ENCODE peak calls at places on chromosomes 1 and 21, in ten cellular contexts. Q, K, B, T, I, Z, L, G, X and W are unnamed samples.

GRCh38 chr21:45202889-45203288 is 84.8 kb downstream of the POFUT2 start:
- DNase-seq in K (no peak), G (no peak), B (no peak), Q (no peak), X (no peak), L (no peak), I (peak; percentile 59), T (no peak), Z (no peak), W (no peak)

GRCh38 chr1:20366766-20367602 is 76.3 kb downstream of the VWA5B1 start:
- DNase-seq in X (peak; percentile 48), K (peak; percentile 92), Q (peak; percentile 19), T (no peak), L (peak; percentile 60), Z (no peak), I (peak; percentile 72), B (peak; percentile 26), G (peak; percentile 69), W (no peak)

GRCh38 chr1:162530318-162530984 is 31.1 kb upstream of the UAP1 start:
- DNase-seq in B (no peak), T (no peak), Q (no peak), L (peak; percentile 10), K (peak; percentile 85), I (no peak), G (no peak), Z (no peak), X (no peak), W (no peak)

GRCh38 chr1:88873737-88874374 is 17.5 kb downstream of the GTF2B start:
- DNase-seq in T (no peak), B (no peak), I (no peak), K (no peak), Q (no peak), X (no peak), Z (no peak), G (no peak), L (no peak), W (peak; percentile 14)

GRCh38 chr1:222817529-222817928 is 2.7 kb downstream of the DISP1 start:
- DNase-seq in L (peak; percentile 99), B (no peak), G (no peak), Z (no peak), Q (peak; percentile 79), I (no peak), T (peak; percentile 69), X (no peak), K (no peak), W (no peak)

GRCh38 chr21:34336245-34336644 is 27.6 kb upstream of the KCNE2 start:
- DNase-seq in K (no peak), B (no peak), T (no peak), L (no peak), G (no peak), X (no peak), Z (no peak), Q (no peak), I (no peak), W (no peak)

GRCh38 chr1:186762653-186763052 is 66.1 kb upstream of the PLA2G4A start:
- DNase-seq in Z (no peak), I (no peak), Q (no peak), G (no peak), T (no peak), L (no peak), B (no peak), K (no peak), X (peak; percentile 6), W (no peak)

GRCh38 chr21:46551636-46552241 is 53.1 kb downstream of the S100B start:
- DNase-seq in G (no peak), L (no peak), T (no peak), I (no peak), B (no peak), X (no peak), K (peak; percentile 33), Q (no peak), Z (no peak), W (no peak)

GRCh38 chr1:61293197-61293596 is 210.8 kb downstream of the NFIA start:
- DNase-seq in G (no peak), Q (no peak), T (no peak), Z (no peak), I (no peak), L (peak; percentile 28), K (no peak), B (no peak), X (no peak), W (no peak)

GRCh38 chr1:159089184-159089791 is 12.7 kb upstream of the AIM2 start:
- DNase-seq in L (no peak), G (no peak), T (no peak), Q (no peak), I (no peak), Z (no peak), B (no peak), X (no peak), K (peak; percentile 66), W (peak; percentile 64)

GRCh38 chr1:228964178-228964819 is 229.0 kb downstream of the RHOU start:
- DNase-seq in B (no peak), X (no peak), T (peak; percentile 84), L (peak; percentile 69), G (no peak), Z (peak; percentile 72), K (no peak), I (no peak), Q (peak; percentile 81), W (no peak)

GRCh38 chr1:119782541-119783338 is 14.0 kb upstream of the HMGCS2 start:
- DNase-seq in T (no peak), G (no peak), L (no peak), I (no peak), Z (no peak), K (no peak), B (no peak), Q (peak; percentile 13), X (no peak), W (no peak)

GRCh38 chr1:7478142-7478796 is 292.8 kb upstream of the VAMP3 start:
- DNase-seq in G (no peak), Z (no peak), B (no peak), X (no peak), L (no peak), T (no peak), I (no peak), Q (no peak), K (no peak), W (no peak)

GRCh38 chr1:23989249-23989648 is 9.1 kb upstream of the SRSF10 start:
- DNase-seq in Q (no peak), T (no peak), L (no peak), I (no peak), Z (no peak), X (no peak), K (no peak), G (no peak), B (no peak), W (no peak)

GRCh38 chr1:38208720-38209632 is 162.4 kb upstream of the POU3F1 start:
- DNase-seq in Q (no peak), X (no peak), L (no peak), Z (no peak), I (no peak), K (no peak), G (no peak), T (no peak), B (no peak), W (no peak)

GRCh38 chr1:156435551-156436318 is 64.8 kb downstream of the MEF2D start:
- DNase-seq in Z (no peak), B (no peak), T (no peak), I (no peak), X (no peak), G (no peak), Q (no peak), L (no peak), K (no peak), W (no peak)

GRCh38 chr1:51859333-51859732 is 19.2 kb downstream of the NRDC start:
- DNase-seq in T (no peak), Q (no peak), X (no peak), G (no peak), Z (no peak), L (no peak), I (no peak), B (no peak), K (no peak), W (no peak)

GRCh38 chr1:15902882-15903281 is 55.4 kb downstream of the SPEN start:
- DNase-seq in B (no peak), X (no peak), Z (no peak), Q (peak; percentile 15), I (no peak), G (no peak), T (no peak), L (peak; percentile 89), K (no peak), W (no peak)

GRCh38 chr1:19400189-19400588 is 85.2 kb downstream of the CAPZB start:
- DNase-seq in G (no peak), Q (no peak), Z (no peak), X (no peak), K (no peak), T (no peak), I (no peak), B (no peak), L (no peak), W (no peak)

GRCh38 chr1:29033829-29034466 is 89.8 kb downstream of the TMEM200B start:
- DNase-seq in X (no peak), Z (no peak), L (peak; percentile 59), B (no peak), G (no peak), Q (peak; percentile 55), T (peak; percentile 8), K (peak; percentile 58), I (peak; percentile 77), W (peak; percentile 70)

GRCh38 chr1:161175771-161176453 is 1.4 kb downstream of the B4GALT3 start:
- DNase-seq in L (no peak), Z (peak; percentile 15), K (no peak), G (no peak), B (no peak), X (no peak), I (no peak), Q (no peak), T (no peak), W (no peak)